ENCODE peak calls at places on chromosomes 2 and 18, in six cellular contexts. A, X, I, Z, M and K are unnamed samples.

GRCh38 chr2:71451695-71452094 is 1.7 kb upstream of the DYSF start:
- DNase-seq in A (no peak), X (no peak), I (no peak), Z (no peak), M (no peak), K (no peak)

GRCh38 chr2:64551851-64552250 is 27.7 kb downstream of the AFTPH start:
- DNase-seq in A (no peak), X (no peak), I (no peak), Z (no peak), M (no peak), K (no peak)

GRCh38 chr2:237473474-237474453 is 13.3 kb upstream of the MLPH start:
- DNase-seq in A (no peak), X (peak), I (peak), Z (no peak), M (no peak), K (peak)

GRCh38 chr2:120546077-120546864 is 189.4 kb upstream of the GLI2 start:
- DNase-seq in A (no peak), X (peak), I (no peak), Z (peak), M (no peak), K (peak)

GRCh38 chr2:468631-469310 is 180.9 kb upstream of the ALKAL2 start:
- DNase-seq in A (no peak), X (no peak), I (no peak), Z (no peak), M (no peak), K (no peak)

GRCh38 chr2:146814971-146815370 is 1029.9 kb upstream of the ACVR2A start:
- DNase-seq in A (no peak), X (no peak), I (no peak), Z (no peak), M (no peak), K (no peak)

GRCh38 chr2:160493227-160494028 is at the start of gene RBMS1:
- DNase-seq in A (no peak), X (peak), I (no peak), Z (peak), M (peak), K (peak)

GRCh38 chr2:68489282-68489681 is 21.9 kb downstream of the APLF start:
- DNase-seq in A (no peak), X (no peak), I (no peak), Z (no peak), M (no peak), K (no peak)

GRCh38 chr2:182165196-182165595 is 179.5 kb downstream of the PPP1R1C start:
- DNase-seq in A (no peak), X (no peak), I (no peak), Z (no peak), M (no peak), K (peak)

GRCh38 chr2:128092656-128093055 is 1.7 kb downstream of the UGGT1 start:
- DNase-seq in A (no peak), X (no peak), I (no peak), Z (no peak), M (no peak), K (no peak)

GRCh38 chr2:45052388-45052928 is 43.2 kb upstream of the SIX2 start:
- DNase-seq in A (no peak), X (no peak), I (no peak), Z (no peak), M (no peak), K (no peak)

GRCh38 chr2:66430195-66430905 is 4.6 kb upstream of the MEIS1 start:
- DNase-seq in A (no peak), X (no peak), I (no peak), Z (no peak), M (no peak), K (no peak)

GRCh38 chr2:144510206-144510991 is 9.5 kb downstream of the ZEB2 start:
- DNase-seq in A (peak), X (peak), I (no peak), Z (peak), M (peak), K (peak)

GRCh38 chr2:242020196-242021004 is 150.9 kb downstream of the RTP5 start:
- DNase-seq in A (no peak), X (peak), I (peak), Z (peak), M (no peak), K (peak)

GRCh38 chr2:67437132-67437531 is 40.0 kb downstream of the ETAA1 start:
- DNase-seq in A (no peak), X (no peak), I (no peak), Z (no peak), M (no peak), K (no peak)

GRCh38 chr2:46989491-46990230 is 74.1 kb upstream of the MCFD2 start:
- DNase-seq in A (no peak), X (peak), I (no peak), Z (no peak), M (no peak), K (no peak)

GRCh38 chr2:138787053-138787666 is 7.0 kb upstream of the NXPH2 start:
- DNase-seq in A (no peak), X (peak), I (no peak), Z (no peak), M (no peak), K (peak)
- TF ChIP-seq CTCF in A (peak), X (peak), I (peak), Z (peak), M (peak), K (peak)

DNA sequence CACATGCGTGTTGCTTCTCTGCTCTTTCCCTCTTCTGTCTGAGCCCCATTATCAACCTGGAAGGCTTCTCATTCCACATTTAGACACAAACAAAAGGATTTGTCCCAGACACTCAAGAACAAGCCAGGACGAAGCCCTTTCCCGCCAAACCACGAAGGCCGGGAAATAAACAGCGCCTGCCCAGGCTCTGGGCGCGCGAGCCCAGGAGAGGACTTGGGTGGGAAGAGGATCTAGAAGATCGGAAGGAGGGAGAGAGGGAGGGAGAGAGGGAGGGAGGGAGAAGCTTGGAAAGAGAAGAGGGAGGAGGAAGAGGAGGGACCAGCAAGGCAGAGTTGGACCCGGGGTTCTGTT is 6.8 kb upstream of the SP9 start:
- DNase-seq in A (no peak), X (no peak), I (no peak), Z (no peak), M (no peak), K (no peak)
- H3K4me3 ChIP-seq in A (no peak), X (peak), I (no peak), Z (no peak), M (no peak), K (no peak)

GRCh38 chr2:126029316-126029715 is 626.6 kb upstream of the GYPC start:
- DNase-seq in A (no peak), X (no peak), I (no peak), Z (no peak), M (no peak), K (no peak)
- TF ChIP-seq CTCF in A (no peak), X (no peak), I (no peak), Z (no peak), M (no peak), K (no peak)

GRCh38 chr2:168244318-168244717 is 3.1 kb downstream of the STK39 start:
- DNase-seq in A (no peak), X (no peak), I (no peak), Z (no peak), M (peak), K (no peak)
- H3K4me3 ChIP-seq in A (no peak), X (no peak), I (no peak), Z (no peak), M (no peak), K (no peak)

GRCh38 chr2:216875861-216876260 is 16.0 kb upstream of the TNP1 start:
- DNase-seq in A (no peak), X (no peak), I (no peak), Z (no peak), M (no peak), K (no peak)

GRCh38 chr2:216873573-216873972 is 13.7 kb upstream of the TNP1 start:
- DNase-seq in A (no peak), X (no peak), I (no peak), Z (no peak), M (no peak), K (no peak)

GRCh38 chr2:216878072-216878471 is 18.2 kb upstream of the TNP1 start:
- DNase-seq in A (no peak), X (no peak), I (no peak), Z (no peak), M (no peak), K (no peak)

GRCh38 chr2:216879727-216880508 is 20.1 kb upstream of the TNP1 start:
- DNase-seq in A (no peak), X (no peak), I (no peak), Z (no peak), M (no peak), K (no peak)

GRCh38 chr2:216877085-216877484 is 17.2 kb upstream of the TNP1 start:
- DNase-seq in A (no peak), X (no peak), I (no peak), Z (no peak), M (no peak), K (peak)
- TF ChIP-seq CTCF in A (no peak), X (no peak), I (no peak), Z (no peak), M (no peak), K (peak)

DNA sequence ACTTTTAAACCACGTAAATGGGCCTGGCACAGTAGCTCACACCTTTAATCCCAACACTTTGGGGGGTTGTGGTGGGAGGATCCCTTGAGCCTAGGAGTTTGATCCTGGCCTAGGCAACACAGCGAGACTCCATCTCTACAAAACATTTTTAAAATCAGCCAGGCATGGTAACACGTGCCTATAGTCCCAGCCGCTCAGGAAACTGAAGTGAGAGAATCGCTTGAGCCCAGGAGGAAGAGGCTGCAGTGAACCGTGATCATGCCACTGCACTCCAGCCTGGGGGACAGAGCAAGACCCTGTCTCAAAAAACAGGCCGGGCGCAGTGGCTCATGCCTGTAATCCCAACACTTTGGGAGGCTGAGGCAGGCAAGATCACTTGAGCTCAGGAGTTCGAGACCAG is 12.2 kb downstream of the ROCK1 start:
- DNase-seq in A (no peak), X (no peak), I (no peak), Z (no peak), M (no peak), K (no peak)
- H3K4me3 ChIP-seq in A (peak), X (no peak), I (no peak), Z (no peak), M (no peak), K (no peak)

DNA sequence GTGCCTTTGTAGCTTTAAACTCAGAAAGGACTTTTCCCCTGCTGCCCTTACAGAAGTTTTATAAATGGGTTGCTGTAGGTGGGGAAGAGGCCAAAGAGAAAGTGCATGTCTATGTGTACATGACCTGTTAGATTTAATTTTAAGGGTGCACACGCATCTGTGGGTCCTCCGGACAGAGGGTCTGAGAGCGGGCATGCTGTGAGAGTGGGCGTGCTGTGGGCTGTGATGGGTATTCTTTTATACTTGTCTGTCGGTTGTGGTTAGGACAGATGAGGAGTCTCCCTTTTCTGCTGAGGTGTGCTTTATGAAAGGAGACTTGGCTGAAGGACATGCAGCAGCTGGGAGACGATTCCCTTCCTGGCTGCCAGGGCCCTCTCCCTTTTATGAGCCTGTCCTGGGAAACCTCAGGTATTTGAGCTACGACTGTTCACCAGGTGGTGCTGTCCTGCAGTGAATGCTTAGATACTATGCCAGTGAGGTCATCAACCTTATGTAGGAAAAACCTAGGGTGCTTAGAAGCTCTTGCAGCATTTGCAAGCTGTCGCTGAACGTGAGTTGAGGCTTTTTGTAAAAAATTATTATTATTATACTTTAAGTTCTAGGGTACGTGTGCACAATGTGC is 67.5 kb downstream of the TANC1 start:
- DNase-seq in A (no peak), X (peak), I (no peak), Z (no peak), M (no peak), K (peak)
- TF ChIP-seq CTCF in A (no peak), X (peak), I (no peak), Z (no peak), M (no peak), K (peak)

GRCh38 chr2:33530614-33531344 is 54.3 kb downstream of the RASGRP3 start:
- DNase-seq in A (peak), X (no peak), I (no peak), Z (no peak), M (no peak), K (no peak)
- H3K4me3 ChIP-seq in A (no peak), X (no peak), I (no peak), Z (no peak), M (no peak), K (no peak)

DNA sequence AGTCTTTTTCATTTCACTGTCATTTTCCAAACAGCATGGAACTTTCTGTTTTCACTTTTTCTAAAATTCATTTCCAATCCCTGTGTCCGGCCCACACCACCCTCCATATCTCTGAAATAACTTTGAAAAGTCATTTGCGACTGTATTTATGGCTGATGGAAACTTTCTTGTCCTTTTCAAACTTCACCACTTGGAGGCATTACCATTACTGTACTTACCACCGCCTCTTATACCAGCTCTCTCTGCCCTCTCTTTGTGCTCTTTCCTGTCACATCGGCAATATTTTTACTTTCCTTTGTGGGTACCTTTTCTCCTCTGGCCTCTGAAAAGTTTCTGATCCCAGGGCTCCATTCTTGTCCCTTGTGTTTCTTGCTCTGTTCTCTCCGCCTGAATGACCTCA is 39.5 kb upstream of the IL1RL1 start:
- DNase-seq in A (no peak), X (no peak), I (no peak), Z (no peak), M (no peak), K (no peak)
- TF ChIP-seq CTCF in A (peak), X (no peak), I (no peak), Z (no peak), M (peak), K (no peak)